ENCODE peak calls at places on chromosomes 2 and 18, in seven cellular contexts. One of them, this sample, is unnamed.

GRCh38 chr2:27809761-27810241 is 38.3 kb downstream of the MRPL33 start:
- DNase-seq in NCI-H510A treated with DMSO at 0.1 percent for 48 hours: no peak
- DNase-seq in effector memory CD4-positive, alpha-beta T cell: no peak
- DNase-seq in posterior cingulate gyrus: no peak
- DNase-seq in A172: peak; percentile 88
- DNase-seq in activated T-cell treated with anti-CD3 and anti-CD28 coated beads for 1 hour: no peak
- DNase-seq in H7: no peak
- DNase-seq in this sample: peak; percentile 72

GRCh38 chr2:157476915-157477709 is 33.2 kb upstream of the CYTIP start:
- DNase-seq in activated T-cell treated with anti-CD3 and anti-CD28 coated beads for 1 hour: no peak
- DNase-seq in NCI-H510A treated with DMSO at 0.1 percent for 48 hours: no peak
- DNase-seq in H7: no peak
- DNase-seq in A172: no peak
- DNase-seq in effector memory CD4-positive, alpha-beta T cell: no peak
- DNase-seq in posterior cingulate gyrus: no peak
- DNase-seq in this sample: no peak

GRCh38 chr18:28183418-28184078 is 6.6 kb upstream of the CDH2 start:
- DNase-seq in posterior cingulate gyrus: no peak
- DNase-seq in activated T-cell treated with anti-CD3 and anti-CD28 coated beads for 1 hour: no peak
- DNase-seq in A172: peak; percentile 68
- DNase-seq in NCI-H510A treated with DMSO at 0.1 percent for 48 hours: no peak
- DNase-seq in effector memory CD4-positive, alpha-beta T cell: no peak
- DNase-seq in H7: no peak
- DNase-seq in this sample: peak; percentile 74

GRCh38 chr2:102256281-102256680 is 55.1 kb upstream of the IL1RL1 start:
- DNase-seq in NCI-H510A treated with DMSO at 0.1 percent for 48 hours: peak; percentile 36
- DNase-seq in effector memory CD4-positive, alpha-beta T cell: no peak
- DNase-seq in posterior cingulate gyrus: no peak
- DNase-seq in activated T-cell treated with anti-CD3 and anti-CD28 coated beads for 1 hour: no peak
- DNase-seq in A172: no peak
- DNase-seq in H7: no peak
- DNase-seq in this sample: no peak

GRCh38 chr2:144252694-144253093 is 267.2 kb downstream of the ZEB2 start:
- DNase-seq in H7: no peak
- DNase-seq in posterior cingulate gyrus: no peak
- DNase-seq in activated T-cell treated with anti-CD3 and anti-CD28 coated beads for 1 hour: no peak
- DNase-seq in effector memory CD4-positive, alpha-beta T cell: no peak
- DNase-seq in NCI-H510A treated with DMSO at 0.1 percent for 48 hours: no peak
- DNase-seq in A172: no peak
- DNase-seq in this sample: no peak

GRCh38 chr2:174026122-174026845 is 61.1 kb upstream of the SP3 start:
- DNase-seq in posterior cingulate gyrus: no peak
- DNase-seq in NCI-H510A treated with DMSO at 0.1 percent for 48 hours: no peak
- DNase-seq in H7: no peak
- DNase-seq in A172: peak; percentile 63
- DNase-seq in effector memory CD4-positive, alpha-beta T cell: no peak
- DNase-seq in activated T-cell treated with anti-CD3 and anti-CD28 coated beads for 1 hour: no peak
- DNase-seq in this sample: peak; percentile 86

GRCh38 chr18:7084766-7085080 is 32.9 kb downstream of the LAMA1 start:
- DNase-seq in NCI-H510A treated with DMSO at 0.1 percent for 48 hours: no peak
- DNase-seq in H7: no peak
- DNase-seq in posterior cingulate gyrus: no peak
- DNase-seq in activated T-cell treated with anti-CD3 and anti-CD28 coated beads for 1 hour: no peak
- DNase-seq in effector memory CD4-positive, alpha-beta T cell: no peak
- DNase-seq in A172: peak; percentile 65
- DNase-seq in this sample: peak; percentile 78

GRCh38 chr2:30417253-30417652 is 29.8 kb upstream of the LCLAT1 start:
- DNase-seq in effector memory CD4-positive, alpha-beta T cell: no peak
- DNase-seq in activated T-cell treated with anti-CD3 and anti-CD28 coated beads for 1 hour: no peak
- DNase-seq in A172: no peak
- DNase-seq in NCI-H510A treated with DMSO at 0.1 percent for 48 hours: no peak
- DNase-seq in posterior cingulate gyrus: no peak
- DNase-seq in H7: peak; percentile 38
- DNase-seq in this sample: no peak

GRCh38 chr2:128628206-128628605 is 309.5 kb upstream of the HS6ST1 start:
- DNase-seq in A172: no peak
- DNase-seq in H7: no peak
- DNase-seq in activated T-cell treated with anti-CD3 and anti-CD28 coated beads for 1 hour: no peak
- DNase-seq in effector memory CD4-positive, alpha-beta T cell: no peak
- DNase-seq in posterior cingulate gyrus: no peak
- DNase-seq in NCI-H510A treated with DMSO at 0.1 percent for 48 hours: no peak
- DNase-seq in this sample: no peak

GRCh38 chr18:3892141-3892540 is 442.2 kb downstream of the TGIF1 start:
- DNase-seq in posterior cingulate gyrus: no peak
- DNase-seq in H7: no peak
- DNase-seq in NCI-H510A treated with DMSO at 0.1 percent for 48 hours: no peak
- DNase-seq in activated T-cell treated with anti-CD3 and anti-CD28 coated beads for 1 hour: no peak
- DNase-seq in A172: no peak
- DNase-seq in effector memory CD4-positive, alpha-beta T cell: no peak
- DNase-seq in this sample: no peak

GRCh38 chr2:85907671-85908157 is 18.9 kb upstream of the ST3GAL5 start:
- DNase-seq in H7: no peak
- DNase-seq in NCI-H510A treated with DMSO at 0.1 percent for 48 hours: no peak
- DNase-seq in activated T-cell treated with anti-CD3 and anti-CD28 coated beads for 1 hour: no peak
- DNase-seq in effector memory CD4-positive, alpha-beta T cell: no peak
- DNase-seq in A172: no peak
- DNase-seq in posterior cingulate gyrus: no peak
- DNase-seq in this sample: no peak

GRCh38 chr2:18835787-18836186 is 246.4 kb upstream of the NT5C1B start:
- DNase-seq in NCI-H510A treated with DMSO at 0.1 percent for 48 hours: no peak
- DNase-seq in H7: no peak
- DNase-seq in effector memory CD4-positive, alpha-beta T cell: no peak
- DNase-seq in A172: no peak
- DNase-seq in posterior cingulate gyrus: no peak
- DNase-seq in activated T-cell treated with anti-CD3 and anti-CD28 coated beads for 1 hour: no peak
- DNase-seq in this sample: no peak

GRCh38 chr2:164542584-164543021 is 78.7 kb downstream of the GRB14 start:
- DNase-seq in activated T-cell treated with anti-CD3 and anti-CD28 coated beads for 1 hour: no peak
- DNase-seq in H7: no peak
- DNase-seq in effector memory CD4-positive, alpha-beta T cell: no peak
- DNase-seq in posterior cingulate gyrus: no peak
- DNase-seq in A172: peak; percentile 93
- DNase-seq in NCI-H510A treated with DMSO at 0.1 percent for 48 hours: peak; percentile 10
- DNase-seq in this sample: peak; percentile 89

GRCh38 chr2:233556756-233557736 is 9.5 kb downstream of the USP40 start:
- DNase-seq in posterior cingulate gyrus: no peak
- DNase-seq in H7: no peak
- DNase-seq in effector memory CD4-positive, alpha-beta T cell: no peak
- DNase-seq in activated T-cell treated with anti-CD3 and anti-CD28 coated beads for 1 hour: no peak
- DNase-seq in NCI-H510A treated with DMSO at 0.1 percent for 48 hours: no peak
- DNase-seq in A172: peak; percentile 83
- DNase-seq in this sample: peak; percentile 32

GRCh38 chr2:127362486-127362885 is 25.3 kb downstream of the MAP3K2 start:
- DNase-seq in H7: no peak
- DNase-seq in effector memory CD4-positive, alpha-beta T cell: no peak
- DNase-seq in NCI-H510A treated with DMSO at 0.1 percent for 48 hours: no peak
- DNase-seq in A172: no peak
- DNase-seq in activated T-cell treated with anti-CD3 and anti-CD28 coated beads for 1 hour: no peak
- DNase-seq in posterior cingulate gyrus: no peak
- DNase-seq in this sample: no peak

GRCh38 chr2:58939388-58939787 is 698.3 kb upstream of the FANCL start:
- DNase-seq in H7: no peak
- DNase-seq in activated T-cell treated with anti-CD3 and anti-CD28 coated beads for 1 hour: no peak
- DNase-seq in NCI-H510A treated with DMSO at 0.1 percent for 48 hours: no peak
- DNase-seq in effector memory CD4-positive, alpha-beta T cell: no peak
- DNase-seq in posterior cingulate gyrus: no peak
- DNase-seq in A172: peak; percentile 49
- DNase-seq in this sample: no peak

GRCh38 chr2:190929919-190930318 is 49.3 kb downstream of the GLS start:
- DNase-seq in A172: no peak
- DNase-seq in H7: no peak
- DNase-seq in posterior cingulate gyrus: no peak
- DNase-seq in NCI-H510A treated with DMSO at 0.1 percent for 48 hours: no peak
- DNase-seq in effector memory CD4-positive, alpha-beta T cell: no peak
- DNase-seq in activated T-cell treated with anti-CD3 and anti-CD28 coated beads for 1 hour: no peak
- DNase-seq in this sample: no peak

GRCh38 chr2:237253046-237253723 is 160.8 kb downstream of the COL6A3 start:
- DNase-seq in activated T-cell treated with anti-CD3 and anti-CD28 coated beads for 1 hour: no peak
- DNase-seq in NCI-H510A treated with DMSO at 0.1 percent for 48 hours: no peak
- DNase-seq in H7: no peak
- DNase-seq in effector memory CD4-positive, alpha-beta T cell: no peak
- DNase-seq in posterior cingulate gyrus: no peak
- DNase-seq in A172: no peak
- DNase-seq in this sample: no peak

GRCh38 chr2:104852161-104852689 is 1.7 kb upstream of the POU3F3 start:
- DNase-seq in effector memory CD4-positive, alpha-beta T cell: no peak
- DNase-seq in NCI-H510A treated with DMSO at 0.1 percent for 48 hours: peak; percentile 54
- DNase-seq in activated T-cell treated with anti-CD3 and anti-CD28 coated beads for 1 hour: no peak
- DNase-seq in A172: no peak
- DNase-seq in posterior cingulate gyrus: peak; percentile 55
- DNase-seq in H7: peak; percentile 77
- DNase-seq in this sample: no peak

GRCh38 chr2:151637284-151637781 is 96.9 kb downstream of the NEB start:
- DNase-seq in posterior cingulate gyrus: no peak
- DNase-seq in A172: no peak
- DNase-seq in NCI-H510A treated with DMSO at 0.1 percent for 48 hours: no peak
- DNase-seq in H7: no peak
- DNase-seq in activated T-cell treated with anti-CD3 and anti-CD28 coated beads for 1 hour: peak; percentile 35
- DNase-seq in effector memory CD4-positive, alpha-beta T cell: peak; percentile 27
- DNase-seq in this sample: no peak

GRCh38 chr2:14237902-14238301 is 394.6 kb upstream of the LRATD1 start:
- DNase-seq in activated T-cell treated with anti-CD3 and anti-CD28 coated beads for 1 hour: no peak
- DNase-seq in effector memory CD4-positive, alpha-beta T cell: no peak
- DNase-seq in A172: no peak
- DNase-seq in H7: no peak
- DNase-seq in NCI-H510A treated with DMSO at 0.1 percent for 48 hours: no peak
- DNase-seq in posterior cingulate gyrus: no peak
- DNase-seq in this sample: no peak

GRCh38 chr2:241844831-241845578 is 13.7 kb downstream of the PDCD1 start:
- DNase-seq in effector memory CD4-positive, alpha-beta T cell: no peak
- DNase-seq in activated T-cell treated with anti-CD3 and anti-CD28 coated beads for 1 hour: no peak
- DNase-seq in A172: no peak
- DNase-seq in posterior cingulate gyrus: no peak
- DNase-seq in H7: peak; percentile 61
- DNase-seq in NCI-H510A treated with DMSO at 0.1 percent for 48 hours: no peak
- DNase-seq in this sample: no peak

GRCh38 chr2:33145459-33145858 is 198.7 kb downstream of the LTBP1 start:
- DNase-seq in posterior cingulate gyrus: no peak
- DNase-seq in effector memory CD4-positive, alpha-beta T cell: no peak
- DNase-seq in NCI-H510A treated with DMSO at 0.1 percent for 48 hours: no peak
- DNase-seq in activated T-cell treated with anti-CD3 and anti-CD28 coated beads for 1 hour: no peak
- DNase-seq in H7: no peak
- DNase-seq in A172: no peak
- DNase-seq in this sample: no peak

GRCh38 chr2:96916156-96917007 is 46.5 kb upstream of the SEMA4C start:
- DNase-seq in activated T-cell treated with anti-CD3 and anti-CD28 coated beads for 1 hour: no peak
- DNase-seq in posterior cingulate gyrus: no peak
- DNase-seq in effector memory CD4-positive, alpha-beta T cell: no peak
- DNase-seq in NCI-H510A treated with DMSO at 0.1 percent for 48 hours: no peak
- DNase-seq in H7: no peak
- DNase-seq in A172: no peak
- DNase-seq in this sample: no peak

GRCh38 chr2:233033672-233034071 is 1.2 kb downstream of the NEU2 start:
- DNase-seq in activated T-cell treated with anti-CD3 and anti-CD28 coated beads for 1 hour: no peak
- DNase-seq in posterior cingulate gyrus: no peak
- DNase-seq in effector memory CD4-positive, alpha-beta T cell: no peak
- DNase-seq in A172: peak; percentile 77
- DNase-seq in NCI-H510A treated with DMSO at 0.1 percent for 48 hours: no peak
- DNase-seq in H7: no peak
- DNase-seq in this sample: peak; percentile 55